ENCODE peak calls at places on chromosomes 2 and 18, in eight cellular contexts. One of them, this sample, is unnamed.

GRCh38 chr2:218694405-218695145 is 16.1 kb upstream of the TTLL4 start:
- DNase-seq in GM13976: no peak
- DNase-seq in GM23338: no peak
- DNase-seq in glutamatergic neuron: peak
- DNase-seq in H9: no peak
- DNase-seq in neural crest cell: peak
- DNase-seq in chondrocyte: no peak
- DNase-seq in mammary epithelial cell: no peak
- DNase-seq in this sample: no peak

GRCh38 chr2:239169311-239170048 is 231.3 kb downstream of the HDAC4 start:
- DNase-seq in GM13976: no peak
- DNase-seq in GM23338: no peak
- DNase-seq in glutamatergic neuron: peak
- DNase-seq in H9: no peak
- DNase-seq in neural crest cell: no peak
- DNase-seq in chondrocyte: peak
- DNase-seq in mammary epithelial cell: no peak
- DNase-seq in this sample: no peak

GRCh38 chr18:12397793-12398192 is 9.9 kb upstream of the PRELID3A start:
- DNase-seq in GM13976: peak
- DNase-seq in GM23338: no peak
- DNase-seq in glutamatergic neuron: no peak
- DNase-seq in H9: no peak
- DNase-seq in neural crest cell: no peak
- DNase-seq in chondrocyte: no peak
- DNase-seq in mammary epithelial cell: no peak
- DNase-seq in this sample: no peak

GRCh38 chr18:41703744-41704530 is 251.1 kb upstream of the PIK3C3 start:
- DNase-seq in GM13976: no peak
- DNase-seq in GM23338: peak
- DNase-seq in glutamatergic neuron: no peak
- DNase-seq in H9: no peak
- DNase-seq in neural crest cell: no peak
- DNase-seq in chondrocyte: no peak
- DNase-seq in mammary epithelial cell: no peak
- DNase-seq in this sample: no peak

GRCh38 chr2:103804013-103804412 is 1042.2 kb downstream of the TMEM182 start:
- DNase-seq in GM13976: no peak
- DNase-seq in GM23338: no peak
- DNase-seq in glutamatergic neuron: no peak
- DNase-seq in H9: no peak
- DNase-seq in neural crest cell: no peak
- DNase-seq in chondrocyte: no peak
- DNase-seq in mammary epithelial cell: no peak
- DNase-seq in this sample: no peak

GRCh38 chr2:177282101-177282573 is 17.6 kb upstream of the NFE2L2 start:
- DNase-seq in GM13976: no peak
- DNase-seq in GM23338: no peak
- DNase-seq in glutamatergic neuron: no peak
- DNase-seq in H9: no peak
- DNase-seq in neural crest cell: no peak
- DNase-seq in chondrocyte: no peak
- DNase-seq in mammary epithelial cell: no peak
- DNase-seq in this sample: peak

GRCh38 chr2:85810376-85811172 is 56.8 kb downstream of the ATOH8 start:
- DNase-seq in GM13976: no peak
- DNase-seq in GM23338: no peak
- DNase-seq in glutamatergic neuron: no peak
- DNase-seq in H9: no peak
- DNase-seq in neural crest cell: no peak
- DNase-seq in chondrocyte: no peak
- DNase-seq in mammary epithelial cell: no peak
- DNase-seq in this sample: no peak

GRCh38 chr2:68089961-68090360 is 27.2 kb upstream of the C1D start:
- DNase-seq in GM13976: no peak
- DNase-seq in GM23338: no peak
- DNase-seq in glutamatergic neuron: no peak
- DNase-seq in H9: no peak
- DNase-seq in neural crest cell: no peak
- DNase-seq in chondrocyte: no peak
- DNase-seq in mammary epithelial cell: no peak
- DNase-seq in this sample: no peak

GRCh38 chr2:213316001-213316735 is 31.9 kb downstream of the SPAG16 start:
- DNase-seq in GM13976: no peak
- DNase-seq in GM23338: no peak
- DNase-seq in glutamatergic neuron: no peak
- DNase-seq in H9: no peak
- DNase-seq in neural crest cell: no peak
- DNase-seq in chondrocyte: no peak
- DNase-seq in mammary epithelial cell: peak
- DNase-seq in this sample: peak

GRCh38 chr2:98086491-98087446 is at the start of gene VWA3B:
- DNase-seq in GM13976: peak
- DNase-seq in GM23338: peak
- DNase-seq in glutamatergic neuron: peak
- DNase-seq in H9: peak
- DNase-seq in neural crest cell: peak
- DNase-seq in chondrocyte: no peak
- DNase-seq in mammary epithelial cell: peak
- DNase-seq in this sample: peak

GRCh38 chr2:24304098-24304497 is 56.2 kb downstream of the ITSN2 start:
- DNase-seq in GM13976: no peak
- DNase-seq in GM23338: peak
- DNase-seq in glutamatergic neuron: no peak
- DNase-seq in H9: no peak
- DNase-seq in neural crest cell: no peak
- DNase-seq in chondrocyte: no peak
- DNase-seq in mammary epithelial cell: peak
- DNase-seq in this sample: peak

GRCh38 chr18:76565238-76566173 is 70.5 kb upstream of the ZNF516 start:
- DNase-seq in GM13976: no peak
- DNase-seq in GM23338: peak
- DNase-seq in glutamatergic neuron: peak
- DNase-seq in H9: peak
- DNase-seq in neural crest cell: peak
- DNase-seq in chondrocyte: peak
- DNase-seq in mammary epithelial cell: peak
- DNase-seq in this sample: peak

GRCh38 chr2:211879323-211879722 is 659.3 kb downstream of the ERBB4 start:
- DNase-seq in GM13976: no peak
- DNase-seq in GM23338: peak
- DNase-seq in glutamatergic neuron: no peak
- DNase-seq in H9: no peak
- DNase-seq in neural crest cell: no peak
- DNase-seq in chondrocyte: no peak
- DNase-seq in mammary epithelial cell: no peak
- DNase-seq in this sample: peak

GRCh38 chr18:46071894-46072867 is at the start of gene PSTPIP2:
- DNase-seq in GM13976: peak
- DNase-seq in GM23338: peak
- DNase-seq in glutamatergic neuron: peak
- DNase-seq in H9: peak
- DNase-seq in neural crest cell: peak
- DNase-seq in chondrocyte: no peak
- DNase-seq in mammary epithelial cell: peak
- DNase-seq in this sample: peak
- TF ChIP-seq CTCF in GM13976: no peak
- TF ChIP-seq CTCF in GM23338: no peak
- TF ChIP-seq CTCF in glutamatergic neuron: no peak
- TF ChIP-seq CTCF in H9: peak
- TF ChIP-seq CTCF in neural crest cell: peak
- TF ChIP-seq CTCF in chondrocyte: peak
- TF ChIP-seq CTCF in mammary epithelial cell: no peak
- TF ChIP-seq CTCF in this sample: no peak

DNA sequence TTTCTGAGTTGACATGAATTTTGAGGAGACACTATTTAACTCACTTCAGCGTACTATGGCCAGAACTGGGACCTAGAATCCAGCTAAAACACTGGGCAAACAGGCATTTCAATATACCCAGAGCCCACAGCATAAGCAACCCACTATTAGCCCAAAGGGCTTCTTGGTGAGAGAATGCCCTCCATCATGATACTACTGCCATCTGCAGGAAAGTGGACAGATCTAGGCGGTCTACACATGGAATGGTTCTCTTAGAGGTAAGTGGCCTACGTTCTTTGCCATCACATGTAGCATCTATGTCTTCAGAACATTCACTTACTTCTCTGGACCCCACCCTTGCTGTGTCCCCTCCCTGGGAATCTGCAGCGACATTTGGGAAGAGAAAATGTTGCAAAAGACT is 181.3 kb upstream of the LINC00305 start:
- DNase-seq in GM13976: peak
- DNase-seq in GM23338: peak
- DNase-seq in glutamatergic neuron: no peak
- DNase-seq in H9: peak
- DNase-seq in neural crest cell: no peak
- DNase-seq in chondrocyte: no peak
- DNase-seq in mammary epithelial cell: no peak
- DNase-seq in this sample: peak
- TF ChIP-seq CTCF in GM13976: no peak
- TF ChIP-seq CTCF in GM23338: peak
- TF ChIP-seq CTCF in glutamatergic neuron: no peak
- TF ChIP-seq CTCF in H9: peak
- TF ChIP-seq CTCF in neural crest cell: no peak
- TF ChIP-seq CTCF in chondrocyte: no peak
- TF ChIP-seq CTCF in mammary epithelial cell: no peak
- TF ChIP-seq CTCF in this sample: no peak

GRCh38 chr2:65813772-65814171 is 381.4 kb upstream of the SPRED2 start:
- DNase-seq in GM13976: no peak
- DNase-seq in GM23338: no peak
- DNase-seq in glutamatergic neuron: no peak
- DNase-seq in H9: no peak
- DNase-seq in neural crest cell: no peak
- DNase-seq in chondrocyte: no peak
- DNase-seq in mammary epithelial cell: no peak
- DNase-seq in this sample: no peak
- TF ChIP-seq CTCF in GM13976: no peak
- TF ChIP-seq CTCF in GM23338: no peak
- TF ChIP-seq CTCF in glutamatergic neuron: no peak
- TF ChIP-seq CTCF in H9: no peak
- TF ChIP-seq CTCF in neural crest cell: no peak
- TF ChIP-seq CTCF in chondrocyte: no peak
- TF ChIP-seq CTCF in mammary epithelial cell: no peak
- TF ChIP-seq CTCF in this sample: no peak

GRCh38 chr2:84631047-84631446 is 114.7 kb downstream of the DNAH6 start:
- DNase-seq in GM13976: peak
- DNase-seq in GM23338: peak
- DNase-seq in glutamatergic neuron: no peak
- DNase-seq in H9: no peak
- DNase-seq in neural crest cell: no peak
- DNase-seq in chondrocyte: no peak
- DNase-seq in mammary epithelial cell: peak
- DNase-seq in this sample: peak
- TF ChIP-seq CTCF in GM13976: peak
- TF ChIP-seq CTCF in GM23338: peak
- TF ChIP-seq CTCF in glutamatergic neuron: peak
- TF ChIP-seq CTCF in H9: peak
- TF ChIP-seq CTCF in neural crest cell: peak
- TF ChIP-seq CTCF in chondrocyte: peak
- TF ChIP-seq CTCF in mammary epithelial cell: peak
- TF ChIP-seq CTCF in this sample: peak

GRCh38 chr2:11245322-11245721 is 90.1 kb downstream of the SLC66A3 start:
- DNase-seq in GM13976: no peak
- DNase-seq in GM23338: no peak
- DNase-seq in glutamatergic neuron: no peak
- DNase-seq in H9: no peak
- DNase-seq in neural crest cell: no peak
- DNase-seq in chondrocyte: no peak
- DNase-seq in mammary epithelial cell: no peak
- DNase-seq in this sample: no peak
- TF ChIP-seq CTCF in GM13976: no peak
- TF ChIP-seq CTCF in GM23338: no peak
- TF ChIP-seq CTCF in glutamatergic neuron: no peak
- TF ChIP-seq CTCF in H9: no peak
- TF ChIP-seq CTCF in neural crest cell: no peak
- TF ChIP-seq CTCF in chondrocyte: no peak
- TF ChIP-seq CTCF in mammary epithelial cell: no peak
- TF ChIP-seq CTCF in this sample: no peak

GRCh38 chr2:51807229-51807628 is 775.3 kb upstream of the NRXN1 start:
- DNase-seq in GM13976: no peak
- DNase-seq in GM23338: no peak
- DNase-seq in glutamatergic neuron: no peak
- DNase-seq in H9: no peak
- DNase-seq in neural crest cell: no peak
- DNase-seq in chondrocyte: no peak
- DNase-seq in mammary epithelial cell: no peak
- DNase-seq in this sample: no peak
- TF ChIP-seq CTCF in GM13976: no peak
- TF ChIP-seq CTCF in GM23338: no peak
- TF ChIP-seq CTCF in glutamatergic neuron: no peak
- TF ChIP-seq CTCF in H9: no peak
- TF ChIP-seq CTCF in neural crest cell: no peak
- TF ChIP-seq CTCF in chondrocyte: no peak
- TF ChIP-seq CTCF in mammary epithelial cell: no peak
- TF ChIP-seq CTCF in this sample: no peak

DNA sequence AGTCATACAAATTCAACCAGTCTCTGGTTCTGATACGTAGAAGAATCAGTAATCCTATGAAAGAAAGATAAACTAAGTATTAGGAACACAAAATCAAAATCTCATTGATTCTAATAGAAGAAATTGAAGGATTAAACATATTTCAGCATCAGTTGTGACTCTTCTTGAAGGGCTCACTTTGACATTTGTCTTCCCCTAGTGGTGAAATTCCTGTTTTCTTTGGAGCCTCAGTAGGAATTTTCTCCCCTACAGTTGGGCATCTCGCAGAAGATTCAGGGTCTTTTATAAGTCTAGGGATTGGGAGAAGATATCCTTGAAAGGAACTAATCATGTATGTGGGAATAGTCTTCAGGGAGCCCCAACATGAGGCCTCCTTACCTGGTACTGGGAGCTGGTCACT is 2.8 kb upstream of the CRYGB start:
- DNase-seq in GM13976: no peak
- DNase-seq in GM23338: peak
- DNase-seq in glutamatergic neuron: no peak
- DNase-seq in H9: no peak
- DNase-seq in neural crest cell: no peak
- DNase-seq in chondrocyte: no peak
- DNase-seq in mammary epithelial cell: no peak
- DNase-seq in this sample: no peak
- TF ChIP-seq CTCF in GM13976: no peak
- TF ChIP-seq CTCF in GM23338: peak
- TF ChIP-seq CTCF in glutamatergic neuron: peak
- TF ChIP-seq CTCF in H9: peak
- TF ChIP-seq CTCF in neural crest cell: peak
- TF ChIP-seq CTCF in chondrocyte: peak
- TF ChIP-seq CTCF in mammary epithelial cell: no peak
- TF ChIP-seq CTCF in this sample: no peak

This sample was measured in MCF 10A.